ENCODE peak calls at places on chromosomes 5 and 9, in seven cellular contexts. A is adipocyte; N is stimulated activated CD4-positive, alpha-beta T cell treated with anti-CD3 and anti-CD28 coated beads, Interleukin-1b, Interleukin-23, amount 100 ng/mL, for 24 hours; U is fibroblast of mammary gland; F is SW 1271; Y is substantia nigra; E is neural crest cell. L is an unnamed sample.

GRCh38 chr5:98585661-98586310 is 187.7 kb upstream of the RGMB start:
- DNase-seq in E (no peak), A (no peak), F (no peak), Y (no peak), N (no peak), U (peak), L (no peak)

GRCh38 chr5:107696071-107696470 is 25.3 kb upstream of the EFNA5 start:
- DNase-seq in Y (no peak), U (no peak), A (no peak), E (peak), F (no peak), N (no peak), L (peak)

GRCh38 chr5:15533124-15533893 is 33.3 kb downstream of the FBXL7 start:
- DNase-seq in N (no peak), F (no peak), A (peak), Y (no peak), U (peak), E (no peak), L (no peak)

GRCh38 chr9:27414215-27414731 is 109.8 kb upstream of the IFNK start:
- DNase-seq in E (no peak), F (no peak), Y (no peak), U (no peak), A (no peak), N (no peak), L (no peak)

GRCh38 chr5:71883745-71884103 is 164.6 kb downstream of the CARTPT start:
- DNase-seq in U (peak), Y (no peak), A (peak), N (no peak), F (no peak), E (no peak), L (no peak)

GRCh38 chr9:31597977-31598376 is 786.5 kb upstream of the ACO1 start:
- DNase-seq in U (peak), E (no peak), A (peak), F (peak), N (no peak), Y (no peak), L (no peak)

GRCh38 chr5:96655506-96655905 is 6.7 kb upstream of the CAST start:
- DNase-seq in Y (no peak), F (no peak), U (peak), N (no peak), E (no peak), A (peak), L (no peak)

GRCh38 chr5:104186100-104186499 is 623.5 kb upstream of the NUDT12 start:
- DNase-seq in Y (no peak), F (no peak), A (no peak), U (peak), E (no peak), N (no peak), L (no peak)

GRCh38 chr5:100818340-100818739 is 84.7 kb downstream of the ST8SIA4 start:
- DNase-seq in A (no peak), U (no peak), F (no peak), E (no peak), N (no peak), Y (no peak), L (no peak)

GRCh38 chr9:92563701-92564100 is 27.9 kb upstream of the ECM2 start:
- DNase-seq in N (no peak), A (no peak), Y (no peak), F (no peak), U (no peak), E (no peak), L (no peak)

GRCh38 chr5:90135979-90136378 is 273.6 kb downstream of the CETN3 start:
- DNase-seq in N (no peak), U (no peak), F (no peak), A (no peak), E (no peak), Y (no peak), L (peak)

GRCh38 chr9:33107762-33108161 is 31.3 kb upstream of the SMU1 start:
- DNase-seq in U (no peak), A (no peak), Y (no peak), F (no peak), N (no peak), E (no peak), L (no peak)

L was measured in ecto neural progenitor cell.